ENCODE peak calls at places on chromosomes 1 and 21, in five cellular contexts. M is small intestine, R is H9, A is tibial artery, G is right cardiac atrium. F is an unnamed sample.
A peak's percentile ranks its signal among the peaks of the same experiment; 100 is the strongest.

GRCh38 chr1:243434594-243434993 is 178.8 kb downstream of the SDCCAG8 start:
- DNase-seq in M (no peak), R (no peak), A (no peak), G (no peak), F (peak; percentile 64)

GRCh38 chr1:55060133-55060999 is 21.0 kb downstream of the PCSK9 start:
- DNase-seq in M (no peak), R (peak; percentile 22), A (no peak), G (no peak), F (no peak)

GRCh38 chr1:76807543-76808260 is 59.6 kb upstream of the ST6GALNAC5 start:
- DNase-seq in M (no peak), R (no peak), A (no peak), G (no peak), F (no peak)

GRCh38 chr1:209647212-209647611 is 5.0 kb downstream of the LAMB3 start:
- DNase-seq in M (no peak), R (no peak), A (no peak), G (no peak), F (no peak)

GRCh38 chr1:210597555-210598134 is 268.9 kb downstream of the HHAT start:
- DNase-seq in M (no peak), R (no peak), A (no peak), G (no peak), F (peak; percentile 65)

GRCh38 chr21:33198346-33199135 is 31.2 kb upstream of the IFNAR2 start:
- DNase-seq in M (no peak), R (no peak), A (peak; percentile 53), G (peak; percentile 73), F (peak; percentile 86)

GRCh38 chr1:224175615-224176014 is 7.4 kb upstream of the DEGS1 start:
- DNase-seq in M (no peak), R (peak; percentile 77), A (no peak), G (peak; percentile 71), F (no peak)

GRCh38 chr1:218938259-218938658 is 235.4 kb upstream of the LYPLAL1 start:
- DNase-seq in M (no peak), R (no peak), A (no peak), G (no peak), F (no peak)

GRCh38 chr1:227733751-227734545 is 1.2 kb downstream of the JMJD4 start:
- DNase-seq in M (no peak), R (peak; percentile 16), A (no peak), G (no peak), F (no peak)

GRCh38 chr1:212701910-212702309 is 2.3 kb upstream of the BATF3 start:
- DNase-seq in M (no peak), R (no peak), A (no peak), G (no peak), F (no peak)

GRCh38 chr1:22053018-22053860 is 730 bp downstream of the CDC42 start:
- DNase-seq in M (peak; percentile 57), R (peak; percentile 63), A (peak; percentile 42), G (peak; percentile 74), F (peak; percentile 82)

GRCh38 chr21:41813226-41813625 is 46.4 kb upstream of the RIPK4 start:
- DNase-seq in M (no peak), R (no peak), A (no peak), G (no peak), F (no peak)

GRCh38 chr1:154186177-154186576 is 5.7 kb downstream of the TPM3 start:
- DNase-seq in M (peak; percentile 62), R (peak; percentile 72), A (no peak), G (peak; percentile 48), F (peak; percentile 88)

GRCh38 chr21:36073181-36073580 is 3.4 kb downstream of the CBR1 start:
- DNase-seq in M (no peak), R (no peak), A (no peak), G (no peak), F (no peak)

GRCh38 chr1:9443913-9444445 is 95.3 kb upstream of the SLC25A33 start:
- DNase-seq in M (no peak), R (no peak), A (no peak), G (no peak), F (no peak)

GRCh38 chr1:165666152-165666551 is 32.2 kb downstream of the ALDH9A1 start:
- DNase-seq in M (no peak), R (no peak), A (no peak), G (no peak), F (no peak)

GRCh38 chr1:20964540-20965484 is 177.7 kb upstream of the HP1BP3 start:
- DNase-seq in M (peak; percentile 15), R (no peak), A (no peak), G (no peak), F (no peak)

GRCh38 chr21:45073301-45074047 is 906 bp upstream of the ADARB1 start:
- DNase-seq in M (peak; percentile 8), R (no peak), A (no peak), G (peak; percentile 39), F (peak; percentile 42)

GRCh38 chr1:32876341-32877210 is 5.9 kb upstream of the FNDC5 start:
- DNase-seq in M (peak; percentile 62), R (peak; percentile 74), A (no peak), G (peak; percentile 45), F (peak; percentile 68)

GRCh38 chr1:200925821-200926220 is 31.1 kb downstream of the INAVA start:
- DNase-seq in M (no peak), R (no peak), A (no peak), G (no peak), F (no peak)

GRCh38 chr1:179883040-179883501 is 986 bp downstream of the TOR1AIP1 start:
- DNase-seq in M (peak; percentile 51), R (no peak), A (no peak), G (no peak), F (no peak)

GRCh38 chr1:200401708-200402107 is 8.1 kb downstream of the ZNF281 start:
- DNase-seq in M (no peak), R (no peak), A (no peak), G (no peak), F (no peak)

GRCh38 chr21:21971384-21971783 is 973.2 kb downstream of the NCAM2 start:
- DNase-seq in M (no peak), R (no peak), A (no peak), G (no peak), F (no peak)

GRCh38 chr1:35591211-35591610 is 18.1 kb downstream of the TFAP2E start:
- DNase-seq in M (no peak), R (no peak), A (no peak), G (no peak), F (no peak)

GRCh38 chr1:94285026-94285654 is 47.8 kb upstream of the ARHGAP29 start:
- DNase-seq in M (peak; percentile 90), R (no peak), A (no peak), G (no peak), F (no peak)

GRCh38 chr1:94282143-94282711 is 44.8 kb upstream of the ARHGAP29 start:
- DNase-seq in M (no peak), R (no peak), A (no peak), G (no peak), F (no peak)

GRCh38 chr1:94283462-94283861 is 46.1 kb upstream of the ARHGAP29 start:
- DNase-seq in M (no peak), R (no peak), A (no peak), G (no peak), F (no peak)

GRCh38 chr1:94284481-94284880 is 47.1 kb upstream of the ARHGAP29 start:
- DNase-seq in M (no peak), R (no peak), A (no peak), G (no peak), F (no peak)

GRCh38 chr1:94286864-94287437 is 49.6 kb upstream of the ARHGAP29 start:
- DNase-seq in M (peak; percentile 62), R (no peak), A (no peak), G (no peak), F (no peak)
- H3K27ac ChIP-seq in M (no peak overlapping the region), R (no peak overlapping the region), A (no peak overlapping the region), G (no peak overlapping the region), F (no peak overlapping the region)

GRCh38 chr1:156676450-156676819 is 772 bp downstream of the NES start:
- DNase-seq in M (no peak), R (no peak), A (no peak), G (no peak), F (no peak)
- H3K27ac ChIP-seq in M (peak overlapping the region; percentile 62), R (no peak overlapping the region), A (peak overlapping the region; percentile 62), G (peak overlapping the region; percentile 84), F (peak overlapping the region; percentile 98)

DNA sequence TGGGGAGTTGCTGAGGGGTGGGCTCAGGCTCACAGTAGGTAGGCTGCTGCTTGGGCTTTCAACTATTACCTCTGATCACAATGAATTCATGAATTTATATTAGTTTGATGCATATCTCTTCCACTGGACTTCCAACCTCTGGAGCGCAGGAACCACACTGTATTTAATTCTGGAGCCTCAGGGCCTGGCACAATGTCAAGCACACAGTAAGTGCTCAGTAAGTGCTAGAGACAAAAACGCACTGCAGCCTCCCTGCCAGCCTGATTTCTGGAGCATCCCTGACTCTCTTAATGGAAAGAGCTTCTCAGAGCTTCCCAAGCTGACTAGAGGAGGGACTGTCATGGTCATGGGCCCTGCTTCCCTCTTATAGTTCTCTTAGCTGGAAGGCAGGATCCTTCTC is 33.8 kb downstream of the NUAK2 start:
- DNase-seq in M (no peak), R (no peak), A (no peak), G (no peak), F (no peak)
- H3K27ac ChIP-seq in M (peak overlapping the region; percentile 51), R (no peak overlapping the region), A (no peak overlapping the region), G (no peak overlapping the region), F (peak overlapping the region; percentile 8)

GRCh38 chr21:46255166-46255565 is 26.6 kb upstream of the LSS start:
- DNase-seq in M (no peak), R (no peak), A (no peak), G (no peak), F (no peak)
- H3K27ac ChIP-seq in M (no peak overlapping the region), R (no peak overlapping the region), A (no peak overlapping the region), G (no peak overlapping the region), F (no peak overlapping the region)

GRCh38 chr1:14010431-14010830 is 310.4 kb downstream of the PRDM2 start:
- DNase-seq in M (no peak), R (no peak), A (no peak), G (no peak), F (no peak)
- H3K27ac ChIP-seq in M (no peak overlapping the region), R (no peak overlapping the region), A (no peak overlapping the region), G (no peak overlapping the region), F (no peak overlapping the region)

GRCh38 chr1:31644560-31645273 is at the start of gene PEF1:
- DNase-seq in M (peak; percentile 98), R (peak; percentile 98), A (peak; percentile 98), G (peak; percentile 99), F (peak; percentile 99)

GRCh38 chr1:31645274-31645568 is 545 bp upstream of the PEF1 start:
- DNase-seq in M (no peak), R (no peak), A (no peak), G (no peak), F (no peak)

GRCh38 chr1:31642897-31643296 is 1.8 kb downstream of the PEF1 start:
- DNase-seq in M (no peak), R (no peak), A (no peak), G (no peak), F (no peak)

GRCh38 chr1:31642366-31642765 is 2.3 kb downstream of the PEF1 start:
- DNase-seq in M (no peak), R (no peak), A (no peak), G (no peak), F (no peak)

GRCh38 chr1:31643976-31644559 is 608 bp downstream of the PEF1 start:
- DNase-seq in M (no peak), R (no peak), A (no peak), G (no peak), F (no peak)
- H3K27ac ChIP-seq in M (peak overlapping the region; percentile 99), R (peak overlapping the region; percentile 89), A (peak overlapping the region; percentile 99), G (peak overlapping the region; percentile 98), F (peak overlapping the region; percentile 86)

F was measured in SJCRH30.